ENCODE peak calls at places on chromosomes 6 and 20, in four cellular contexts. A, C, P and G are unnamed samples.
A peak's percentile ranks its signal among the peaks of the same experiment; 100 is the strongest.

GRCh38 chr6:65633516-65633915 is 73.5 kb downstream of the EYS start:
- DNase-seq in A (no peak), C (no peak), P (no peak), G (no peak)

GRCh38 chr6:151635741-151636140 is 141.9 kb downstream of the CCDC170 start:
- DNase-seq in A (no peak), C (no peak), P (no peak), G (no peak)

GRCh38 chr20:15162061-15162740 is 824.8 kb upstream of the FLRT3 start:
- DNase-seq in A (no peak), C (no peak), P (no peak), G (no peak)

GRCh38 chr20:23298926-23299672 is 51.5 kb upstream of the NXT1 start:
- DNase-seq in A (no peak), C (no peak), P (no peak), G (no peak)

GRCh38 chr6:164569503-164569902 is 739.9 kb downstream of the C6orf118 start:
- DNase-seq in A (no peak), C (no peak), P (no peak), G (no peak)

GRCh38 chr20:23637282-23638221 is at the start of gene CST3:
- DNase-seq in A (peak; percentile 90), C (peak; percentile 90), P (peak; percentile 89), G (no peak)

GRCh38 chr20:25454153-25454900 is 46.9 kb downstream of the GINS1 start:
- DNase-seq in A (no peak), C (no peak), P (no peak), G (no peak)

GRCh38 chr6:5276596-5276995 is 15.3 kb downstream of the FARS2 start:
- DNase-seq in A (no peak), C (no peak), P (no peak), G (no peak)

GRCh38 chr6:25927721-25928359 is 2.7 kb downstream of the SLC17A2 start:
- DNase-seq in A (no peak), C (no peak), P (no peak), G (no peak)

GRCh38 chr20:24389686-24390085 is 79.7 kb upstream of the SYNDIG1 start:
- DNase-seq in A (no peak), C (no peak), P (no peak), G (no peak)

GRCh38 chr6:105889902-105890301 is 196.2 kb upstream of the PRDM1 start:
- DNase-seq in A (no peak), C (no peak), P (no peak), G (no peak)

GRCh38 chr6:121055572-121056163 is 278.6 kb downstream of the TBC1D32 start:
- DNase-seq in A (no peak), C (peak; percentile 64), P (peak; percentile 60), G (peak; percentile 37)

GRCh38 chr6:47571488-47571887 is 93.9 kb downstream of the CD2AP start:
- DNase-seq in A (no peak), C (no peak), P (no peak), G (no peak)

GRCh38 chr6:122408697-122409458 is 9.4 kb downstream of the HSF2 start:
- DNase-seq in A (no peak), C (no peak), P (no peak), G (no peak)

GRCh38 chr20:7161690-7162089 is 394.2 kb downstream of the BMP2 start:
- DNase-seq in A (no peak), C (peak; percentile 44), P (peak; percentile 53), G (no peak)

GRCh38 chr6:52516943-52517342 is 59.9 kb downstream of the TRAM2 start:
- DNase-seq in A (no peak), C (no peak), P (no peak), G (no peak)
- H3K4me1 ChIP-seq in A (peaks cover 52% of the 10 kb centered on the region), C (peaks cover 11% of the 10 kb centered on the region), P (peaks cover 40% of the 10 kb centered on the region), G (no peaks in the 10 kb centered on the region)

DNA sequence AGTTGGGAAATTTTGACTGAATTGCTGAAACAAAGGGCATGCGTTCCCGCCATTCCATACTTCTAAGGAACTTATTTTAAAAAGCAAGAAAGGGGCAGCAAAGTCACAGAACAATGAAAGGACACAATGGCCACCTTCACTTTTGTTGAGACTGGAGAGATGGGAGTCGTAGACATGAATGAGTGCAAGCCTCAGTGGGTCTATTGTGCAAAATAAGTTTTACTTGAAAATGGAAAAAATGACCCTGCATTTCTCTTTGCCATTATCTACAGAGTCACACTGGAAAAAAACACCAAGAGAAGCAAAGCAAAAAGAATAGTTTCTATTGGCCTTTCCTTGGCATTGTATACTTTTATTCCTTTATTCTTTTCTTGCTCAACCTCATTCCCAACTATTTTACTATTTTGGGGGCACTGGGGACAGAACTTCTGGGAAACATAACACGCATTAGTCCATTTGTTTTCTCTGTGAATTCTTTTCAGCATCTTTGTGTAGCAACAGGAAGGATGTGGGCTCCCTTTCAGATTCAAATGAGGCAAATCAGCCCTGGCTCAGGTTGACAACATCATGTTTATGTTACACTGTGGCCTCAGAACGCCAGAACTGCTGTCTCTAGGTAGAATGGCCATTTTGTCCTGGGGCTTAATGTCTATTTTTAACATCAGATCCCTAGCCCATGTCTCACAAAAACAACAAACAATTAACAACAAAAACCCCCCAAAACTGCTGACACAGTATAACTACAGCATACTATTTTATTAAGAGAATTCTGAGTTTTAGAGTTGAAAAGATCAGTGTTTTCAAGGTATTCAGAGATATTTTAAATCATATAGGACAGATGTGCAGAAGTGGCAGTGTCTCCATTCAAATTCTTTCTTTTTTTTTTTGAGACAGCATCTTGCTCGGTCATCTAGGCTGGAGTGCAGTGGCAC is 122.2 kb downstream of the FYN start:
- DNase-seq in A (no peak), C (peak; percentile 79), P (no peak), G (peak; percentile 58)
- H3K4me1 ChIP-seq in A (peaks cover 51% of the 10 kb centered on the region), C (no peaks in the 10 kb centered on the region), P (no peaks in the 10 kb centered on the region), G (peaks cover 2% of the 10 kb centered on the region)

GRCh38 chr6:19804362-19805145 is 32.6 kb upstream of the ID4 start:
- DNase-seq in A (peak; percentile 94), C (peak; percentile 98), P (peak; percentile 93), G (peak; percentile 82)
- H3K4me1 ChIP-seq in A (no peaks in the 10 kb centered on the region), C (no peaks in the 10 kb centered on the region), P (no peaks in the 10 kb centered on the region), G (peaks cover 4% of the 10 kb centered on the region)

GRCh38 chr20:45781391-45781931 is 10.2 kb downstream of the WFDC3 start:
- DNase-seq in A (peak; percentile 58), C (no peak), P (no peak), G (no peak)

GRCh38 chr20:45779011-45779915 is 12.4 kb downstream of the WFDC3 start:
- DNase-seq in A (peak; percentile 92), C (no peak), P (no peak), G (no peak)

GRCh38 chr20:45783656-45784294 is 7.9 kb downstream of the WFDC3 start:
- DNase-seq in A (peak; percentile 49), C (no peak), P (no peak), G (no peak)

GRCh38 chr20:45780159-45780558 is 11.5 kb downstream of the WFDC3 start:
- DNase-seq in A (no peak), C (no peak), P (no peak), G (no peak)

GRCh38 chr20:45782890-45783289 is 8.8 kb downstream of the WFDC3 start:
- DNase-seq in A (peak; percentile 27), C (no peak), P (no peak), G (no peak)
- H3K4me1 ChIP-seq in A (peaks cover 26% of the 10 kb centered on the region), C (no peaks in the 10 kb centered on the region), P (no peaks in the 10 kb centered on the region), G (no peaks in the 10 kb centered on the region)

DNA sequence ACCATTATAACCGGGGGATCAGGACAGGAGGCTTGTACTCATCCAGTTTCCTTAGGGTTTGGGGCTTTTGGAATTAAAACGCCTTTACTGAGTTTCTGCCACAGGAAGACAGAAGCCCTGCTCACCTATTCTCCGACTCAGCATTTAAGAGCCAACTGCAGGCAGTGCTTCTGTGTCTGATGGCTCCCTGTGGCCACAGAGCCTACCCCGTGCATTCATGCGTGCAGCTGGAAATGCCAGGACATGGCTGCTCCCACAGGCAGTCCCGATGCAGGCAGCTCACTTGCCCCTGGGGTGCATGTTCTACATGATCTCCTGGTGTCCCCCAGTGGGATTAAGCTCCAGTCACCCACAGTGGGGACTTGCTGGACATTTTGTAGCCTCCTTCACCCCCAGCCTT is 22.2 kb downstream of the ZNF831 start:
- DNase-seq in A (no peak), C (no peak), P (no peak), G (no peak)
- H3K4me1 ChIP-seq in A (no peaks in the 10 kb centered on the region), C (peaks cover 2% of the 10 kb centered on the region), P (no peaks in the 10 kb centered on the region), G (no peaks in the 10 kb centered on the region)

GRCh38 chr6:35086282-35086632 is 54.9 kb downstream of the TCP11 start:
- DNase-seq in A (no peak), C (no peak), P (no peak), G (no peak)
- H3K4me1 ChIP-seq in A (peaks cover 19% of the 10 kb centered on the region), C (peaks cover 4% of the 10 kb centered on the region), P (no peaks in the 10 kb centered on the region), G (no peaks in the 10 kb centered on the region)

GRCh38 chr6:37145443-37145842 is 24.5 kb upstream of the PIM1 start:
- DNase-seq in A (no peak), C (no peak), P (no peak), G (no peak)

GRCh38 chr6:37155394-37156312 is 14.3 kb upstream of the PIM1 start:
- DNase-seq in A (no peak), C (no peak), P (no peak), G (no peak)

GRCh38 chr6:37146735-37147157 is 23.2 kb upstream of the PIM1 start:
- DNase-seq in A (no peak), C (no peak), P (no peak), G (no peak)

GRCh38 chr6:37149750-37150149 is 20.2 kb upstream of the PIM1 start:
- DNase-seq in A (no peak), C (no peak), P (no peak), G (no peak)

GRCh38 chr6:37150314-37150713 is 19.6 kb upstream of the PIM1 start:
- DNase-seq in A (no peak), C (no peak), P (no peak), G (no peak)
- H3K4me1 ChIP-seq in A (no peaks in the 10 kb centered on the region), C (no peaks in the 10 kb centered on the region), P (peaks cover 44% of the 10 kb centered on the region), G (peaks cover 3% of the 10 kb centered on the region)